ENCODE peak calls at places on chromosomes 7 and 10, in nine cellular contexts. N, L, X, M, R, U, S, B and W are unnamed samples.

GRCh38 chr10:77737608-77738007 is 100.0 kb upstream of the KCNMA1 start:
- DNase-seq in R (no peak), M (no peak), X (no peak), N (no peak), L (no peak), U (no peak), B (no peak), S (peak; percentile 84), W (peak; percentile 89)

GRCh38 chr10:33238643-33239042 is 95.8 kb downstream of the NRP1 start:
- DNase-seq in S (peak; percentile 82), L (no peak), M (no peak), R (no peak), B (no peak), X (no peak), N (no peak), U (no peak), W (no peak)

GRCh38 chr10:3136336-3136735 is 36.2 kb downstream of the PITRM1 start:
- DNase-seq in N (no peak), L (no peak), R (no peak), S (no peak), M (no peak), U (no peak), B (peak; percentile 79), X (no peak), W (no peak)

GRCh38 chr10:100669616-100670015 is 75.8 kb upstream of the PAX2 start:
- DNase-seq in U (no peak), S (no peak), L (no peak), R (no peak), B (no peak), X (no peak), N (no peak), M (no peak), W (no peak)

GRCh38 chr10:49661291-49661856 is 18.1 kb upstream of the C10orf53 start:
- DNase-seq in B (no peak), N (no peak), X (no peak), R (no peak), U (no peak), L (no peak), S (no peak), M (no peak), W (no peak)

GRCh38 chr7:148738737-148739535 is 40.2 kb downstream of the CUL1 start:
- DNase-seq in S (no peak), L (no peak), M (no peak), U (no peak), B (no peak), X (no peak), N (no peak), R (no peak), W (no peak)

GRCh38 chr7:108459922-108460551 is 3.8 kb upstream of the NRCAM start:
- DNase-seq in S (peak; percentile 35), U (no peak), X (no peak), B (peak; percentile 46), L (peak; percentile 55), N (no peak), M (no peak), R (no peak), W (no peak)

GRCh38 chr10:74153676-74154075 is 2.7 kb downstream of the ADK start:
- DNase-seq in S (no peak), X (no peak), B (no peak), M (no peak), U (no peak), R (no peak), L (no peak), N (no peak), W (no peak)

GRCh38 chr10:87740232-87740631 is 77.8 kb downstream of the ATAD1 start:
- DNase-seq in R (no peak), N (no peak), S (no peak), M (no peak), X (no peak), B (no peak), L (peak; percentile 85), U (no peak), W (no peak)

GRCh38 chr7:73703985-73704639 is 15.4 kb downstream of the STX1A start:
- DNase-seq in B (peak; percentile 67), L (no peak), R (peak; percentile 74), N (peak; percentile 77), X (peak; percentile 57), U (peak; percentile 71), M (no peak), S (peak; percentile 71), W (no peak)

GRCh38 chr7:4880218-4880617 is 3.3 kb downstream of the RADIL start:
- DNase-seq in L (no peak), M (no peak), S (peak; percentile 5), X (no peak), B (no peak), N (no peak), U (no peak), R (no peak), W (no peak)

GRCh38 chr7:84060000-84060399 is 134.6 kb downstream of the SEMA3A start:
- DNase-seq in S (no peak), N (no peak), B (no peak), M (no peak), X (no peak), U (no peak), L (no peak), R (no peak), W (no peak)

GRCh38 chr10:35910234-35910633 is 268.1 kb upstream of the FZD8 start:
- DNase-seq in L (no peak), X (no peak), M (no peak), N (no peak), R (no peak), U (no peak), B (no peak), S (peak; percentile 62), W (peak; percentile 39)
- H3K4me3 ChIP-seq in L (no peak overlapping the region), X (no peak overlapping the region), M (no peak overlapping the region), N (no peak overlapping the region), R (no peak overlapping the region), U (no peak overlapping the region), B (no peak overlapping the region), S (no peak overlapping the region), W (no peak overlapping the region)

GRCh38 chr7:37918526-37918925 is 1.9 kb upstream of the SFRP4 start:
- DNase-seq in L (peak; percentile 44), U (no peak), R (no peak), S (no peak), X (no peak), M (no peak), B (no peak), N (no peak), W (no peak)
- TF ChIP-seq CTCF in L (peak; percentile 23), U (no peak), R (no peak), S (peak; percentile 26), X (no peak), M (no peak), B (no peak), N (no peak), W (peak; percentile 4)

DNA sequence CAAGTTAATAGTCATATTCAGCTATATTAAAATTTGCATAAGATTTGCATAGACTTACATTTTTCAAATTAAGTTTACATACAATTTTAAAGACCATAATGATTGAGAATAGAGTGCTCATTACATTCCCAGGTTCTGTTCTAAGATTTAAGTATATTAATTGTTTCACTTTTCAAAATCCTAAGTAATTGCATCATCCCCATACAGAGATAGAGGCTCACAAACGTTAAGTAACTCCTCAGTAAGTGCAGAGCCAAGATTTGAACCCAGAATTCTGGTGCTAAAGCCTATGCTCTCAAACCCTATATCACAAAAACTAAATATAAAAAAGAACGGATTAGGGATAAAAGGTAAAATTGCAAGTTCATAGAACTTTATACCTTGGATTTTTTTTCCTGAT is 2.1 kb downstream of the ITIH5 start:
- DNase-seq in N (no peak), L (no peak), R (no peak), M (no peak), S (no peak), B (no peak), U (no peak), X (no peak), W (no peak)
- H3K4me3 ChIP-seq in N (no peak overlapping the region), L (no peak overlapping the region), R (no peak overlapping the region), M (no peak overlapping the region), S (no peak overlapping the region), B (no peak overlapping the region), U (no peak overlapping the region), X (no peak overlapping the region), W (no peak overlapping the region)

GRCh38 chr10:79070091-79070610 is 1.4 kb downstream of the ZMIZ1 start:
- DNase-seq in R (no peak), B (no peak), X (peak; percentile 62), M (peak; percentile 88), S (no peak), U (peak; percentile 58), L (no peak), N (peak; percentile 80), W (no peak)

GRCh38 chr10:79072041-79072441 is 3.3 kb downstream of the ZMIZ1 start:
- DNase-seq in L (no peak), S (no peak), B (no peak), X (no peak), N (no peak), M (peak; percentile 54), R (no peak), U (no peak), W (no peak)

GRCh38 chr10:79071535-79071923 is 2.8 kb downstream of the ZMIZ1 start:
- DNase-seq in B (no peak), N (no peak), L (no peak), X (no peak), M (no peak), R (no peak), U (no peak), S (no peak), W (no peak)

GRCh38 chr10:79069325-79070090 is 742 bp downstream of the ZMIZ1 start:
- DNase-seq in N (peak; percentile 86), R (no peak), M (peak; percentile 92), B (peak; percentile 59), X (peak; percentile 61), S (peak; percentile 38), U (peak; percentile 50), L (peak; percentile 69), W (no peak)

GRCh38 chr10:79070611-79071534 is 2.1 kb downstream of the ZMIZ1 start:
- DNase-seq in R (peak; percentile 91), U (peak; percentile 95), S (peak; percentile 76), L (peak; percentile 74), B (peak; percentile 94), M (peak; percentile 92), X (peak; percentile 95), N (peak; percentile 95), W (no peak)
- TF ChIP-seq CTCF in R (no peak), U (no peak), S (no peak), L (no peak), B (no peak), M (no peak), X (no peak), N (no peak), W (no peak)

GRCh38 chr7:128453836-128454804 is 1.6 kb upstream of the HILPDA start:
- DNase-seq in R (peak; percentile 92), U (peak; percentile 51), S (peak; percentile 90), B (peak; percentile 81), L (no peak), N (peak; percentile 79), M (peak; percentile 79), X (peak; percentile 88), W (no peak)
- H3K4me3 ChIP-seq in R (peak overlapping the region; percentile 63), U (no peak overlapping the region), S (no peak overlapping the region), B (no peak overlapping the region), L (no peak overlapping the region), N (peak overlapping the region; percentile 82), M (no peak overlapping the region), X (no peak overlapping the region), W (no peak overlapping the region)

DNA sequence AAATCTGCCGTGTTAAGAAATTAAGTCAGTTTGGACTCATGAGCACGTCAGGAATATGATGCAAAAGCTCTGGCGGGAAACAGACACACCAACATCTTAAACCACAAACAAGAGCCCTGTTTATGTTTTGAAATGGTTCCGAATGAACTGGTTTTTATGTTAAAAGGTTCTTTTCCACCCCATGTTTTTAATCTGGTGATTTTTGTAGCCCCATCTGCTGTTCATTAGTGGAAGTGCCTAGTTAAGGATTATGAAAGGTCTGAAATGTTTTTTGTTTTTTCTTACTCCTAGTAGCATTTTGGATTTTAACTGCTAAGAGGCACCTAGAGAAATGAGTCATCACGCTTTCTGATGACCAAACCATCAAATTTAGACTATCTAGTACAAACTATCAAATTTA is 404.1 kb upstream of the MKI67 start:
- DNase-seq in L (peak; percentile 7), M (no peak), U (no peak), S (no peak), R (no peak), X (no peak), N (no peak), B (no peak), W (no peak)
- TF ChIP-seq CTCF in L (peak; percentile 51), M (peak; percentile 30), U (peak; percentile 43), S (peak; percentile 26), R (no peak), X (no peak), N (peak; percentile 40), B (no peak), W (peak; percentile 51)